ENCODE peak calls at places on chromosomes 7 and 10, in seven cellular contexts. Q, X, U, L, W, T and C are unnamed samples.

GRCh38 chr7:88546808-88547207 is 212.7 kb upstream of the ZNF804B start:
- DNase-seq in Q (no peak), X (no peak), U (peak), L (peak), W (no peak), T (no peak), C (no peak)

GRCh38 chr10:78899996-78900714 is 168.6 kb upstream of the ZMIZ1 start:
- DNase-seq in Q (no peak), X (peak), U (peak), L (no peak), W (no peak), T (peak), C (no peak)

GRCh38 chr10:104259456-104259855 is 4.8 kb downstream of the GSTO1 start:
- DNase-seq in Q (no peak), X (no peak), U (no peak), L (no peak), W (no peak), T (no peak), C (no peak)

GRCh38 chr10:35910234-35910633 is 268.1 kb upstream of the FZD8 start:
- DNase-seq in Q (no peak), X (no peak), U (peak), L (no peak), W (peak), T (no peak), C (peak)

GRCh38 chr10:66349726-66350125 is 576.1 kb upstream of the LRRTM3 start:
- DNase-seq in Q (no peak), X (no peak), U (no peak), L (no peak), W (no peak), T (no peak), C (no peak)

GRCh38 chr7:106022193-106022821 is 59.2 kb downstream of the CDHR3 start:
- DNase-seq in Q (no peak), X (no peak), U (no peak), L (no peak), W (no peak), T (no peak), C (no peak)

GRCh38 chr7:17944720-17945119 is 4.4 kb upstream of the SNX13 start:
- DNase-seq in Q (no peak), X (no peak), U (no peak), L (no peak), W (no peak), T (no peak), C (no peak)

GRCh38 chr7:13262929-13263530 is 575.6 kb downstream of the ARL4A start:
- DNase-seq in Q (no peak), X (no peak), U (peak), L (no peak), W (peak), T (no peak), C (no peak)

GRCh38 chr7:132410385-132410784 is 165.9 kb downstream of the PLXNA4 start:
- DNase-seq in Q (no peak), X (peak), U (peak), L (no peak), W (no peak), T (no peak), C (no peak)

GRCh38 chr7:3089493-3089892 is 45.8 kb upstream of the CARD11 start:
- DNase-seq in Q (no peak), X (no peak), U (peak), L (no peak), W (no peak), T (no peak), C (no peak)

GRCh38 chr10:81873932-81874816 is 820 bp upstream of the NRG3 start:
- DNase-seq in Q (peak), X (no peak), U (peak), L (no peak), W (peak), T (no peak), C (no peak)

GRCh38 chr10:131206136-131206995 is 105.2 kb downstream of the TCERG1L start:
- DNase-seq in Q (peak), X (peak), U (no peak), L (no peak), W (no peak), T (peak), C (no peak)

GRCh38 chr7:83305027-83305426 is 142.3 kb upstream of the PCLO start:
- DNase-seq in Q (no peak), X (no peak), U (no peak), L (no peak), W (peak), T (no peak), C (no peak)

GRCh38 chr10:71014021-71014782 is 125.8 kb upstream of the PCBD1 start:
- DNase-seq in Q (no peak), X (no peak), U (no peak), L (no peak), W (no peak), T (no peak), C (no peak)

GRCh38 chr10:6542999-6543430 is 37.1 kb downstream of the PRKCQ start:
- DNase-seq in Q (no peak), X (no peak), U (no peak), L (no peak), W (no peak), T (no peak), C (no peak)

GRCh38 chr7:157772486-157773130 is 435.8 kb downstream of the DNAJB6 start:
- DNase-seq in Q (no peak), X (no peak), U (no peak), L (no peak), W (no peak), T (no peak), C (no peak)

GRCh38 chr10:89440262-89440661 is 25.9 kb downstream of the IFIT5 start:
- DNase-seq in Q (peak), X (no peak), U (peak), L (no peak), W (no peak), T (no peak), C (no peak)

GRCh38 chr10:113854757-113855626 is 531 bp downstream of the NHLRC2 start:
- DNase-seq in Q (peak), X (peak), U (peak), L (peak), W (peak), T (peak), C (no peak)

GRCh38 chr7:44750921-44751571 is 2.4 kb downstream of the ZMIZ2 start:
- DNase-seq in Q (no peak), X (no peak), U (no peak), L (no peak), W (peak), T (no peak), C (peak)

GRCh38 chr10:71776528-71776927 is 3.2 kb upstream of the VSIR start:
- DNase-seq in Q (no peak), X (no peak), U (no peak), L (no peak), W (no peak), T (no peak), C (no peak)

GRCh38 chr10:119031496-119032059 is 2.1 kb downstream of the NANOS1 start:
- DNase-seq in Q (no peak), X (no peak), U (no peak), L (no peak), W (peak), T (no peak), C (no peak)

GRCh38 chr10:50286517-50286916 is 35.2 kb upstream of the ASAH2 start:
- DNase-seq in Q (no peak), X (no peak), U (peak), L (no peak), W (peak), T (no peak), C (no peak)

GRCh38 chr7:93011351-93012294 is 106.2 kb downstream of the SAMD9 start:
- DNase-seq in Q (no peak), X (no peak), U (peak), L (no peak), W (peak), T (no peak), C (peak)

GRCh38 chr7:106056513-106057203 is 55.5 kb downstream of the SYPL1 start:
- DNase-seq in Q (peak), X (peak), U (peak), L (peak), W (peak), T (peak), C (no peak)

GRCh38 chr7:43490016-43490415 is 92.9 kb upstream of the STK17A start:
- DNase-seq in Q (no peak), X (no peak), U (no peak), L (no peak), W (no peak), T (no peak), C (no peak)

GRCh38 chr7:43491123-43491522 is 91.8 kb upstream of the STK17A start:
- DNase-seq in Q (no peak), X (no peak), U (no peak), L (no peak), W (no peak), T (no peak), C (no peak)

GRCh38 chr7:43491984-43492383 is 90.9 kb upstream of the STK17A start:
- DNase-seq in Q (no peak), X (no peak), U (peak), L (no peak), W (peak), T (no peak), C (peak)

GRCh38 chr7:43487731-43488073 is 95.2 kb upstream of the STK17A start:
- DNase-seq in Q (no peak), X (no peak), U (no peak), L (no peak), W (no peak), T (no peak), C (no peak)

DNA sequence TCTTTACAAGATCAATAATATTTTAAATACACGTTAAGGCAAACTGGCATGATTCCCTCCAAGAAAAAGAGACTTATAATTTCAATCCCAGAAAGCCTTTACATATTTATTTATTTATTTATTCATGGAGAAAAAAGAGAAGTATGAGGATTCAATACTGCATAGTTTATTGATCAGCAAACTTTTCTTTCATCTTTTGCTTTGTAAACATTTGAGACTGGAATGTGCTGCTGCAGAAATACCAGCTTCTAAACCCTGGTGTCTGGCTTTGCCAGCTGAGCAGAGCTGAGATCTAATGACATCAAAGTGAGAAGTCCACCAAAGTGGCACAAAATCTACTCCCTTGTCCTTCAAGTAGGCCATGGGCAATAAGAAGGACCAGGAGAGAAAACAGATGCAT is 93.7 kb upstream of the STK17A start:
- DNase-seq in Q (no peak), X (no peak), U (no peak), L (no peak), W (no peak), T (no peak), C (no peak)
- H3K4me3 ChIP-seq in Q (no peak), X (no peak), U (no peak), L (no peak), W (no peak), T (no peak), C (no peak)

DNA sequence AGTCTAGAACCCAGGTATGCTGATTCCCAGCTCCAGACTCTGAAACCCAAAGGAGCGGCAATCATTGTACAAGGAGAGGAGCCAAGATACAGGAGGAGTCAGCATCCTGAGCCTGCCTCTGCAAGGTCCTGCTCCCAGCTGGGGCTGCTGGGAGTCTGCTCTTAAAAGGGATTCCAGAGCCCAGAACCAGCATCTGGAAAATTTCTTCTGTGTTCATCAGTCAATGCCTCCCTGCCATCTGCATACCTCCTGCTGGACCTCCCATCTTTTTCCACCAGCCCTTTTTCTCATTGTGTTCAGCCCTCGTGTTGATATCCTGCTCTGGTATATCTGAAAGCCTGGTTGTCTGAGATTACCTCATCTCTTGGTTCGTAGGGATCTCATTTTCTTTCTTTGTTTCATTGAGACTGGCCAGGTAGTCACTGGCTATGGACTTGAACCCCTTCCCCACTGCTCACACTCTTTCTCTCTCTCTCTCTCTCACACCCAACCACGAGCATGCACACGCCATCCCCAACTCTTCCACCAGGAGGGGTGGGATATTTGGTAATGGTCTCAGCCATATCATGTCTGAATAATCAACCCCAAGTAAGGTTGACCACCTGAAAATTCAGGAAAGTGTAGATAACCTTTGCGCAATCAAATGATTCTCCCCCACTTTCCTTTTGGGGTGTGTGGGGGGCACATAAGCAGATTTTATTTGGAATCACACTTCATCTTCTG is 608.8 kb downstream of the LRMDA start:
- DNase-seq in Q (no peak), X (no peak), U (no peak), L (no peak), W (no peak), T (no peak), C (no peak)
- TF ChIP-seq CTCF in Q (no peak), X (no peak), U (peak), L (no peak), W (peak), T (no peak), C (peak)

DNA sequence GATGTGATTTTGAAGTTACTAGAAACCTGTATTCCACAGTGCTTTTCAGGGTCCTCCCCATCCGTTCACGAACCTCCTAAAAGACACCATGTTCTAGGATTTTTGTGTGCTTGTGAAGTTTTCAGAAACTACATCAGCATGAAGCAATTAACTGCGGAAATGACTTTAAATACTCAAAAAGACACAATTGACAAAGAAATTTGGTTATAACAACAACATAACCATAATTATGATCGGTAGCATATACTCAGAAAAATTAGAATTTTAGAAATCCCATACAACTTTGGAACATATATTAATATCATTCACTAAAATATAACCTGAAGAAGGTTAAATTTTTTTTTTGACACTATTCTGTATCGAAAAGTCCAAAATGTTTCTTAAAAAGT is 43.8 kb upstream of the FAM20C start:
- DNase-seq in Q (no peak), X (no peak), U (no peak), L (no peak), W (no peak), T (no peak), C (no peak)
- H3K4me3 ChIP-seq in Q (peak), X (peak), U (peak), L (peak), W (peak), T (peak), C (peak)

GRCh38 chr7:159042639-159043101 is 102.0 kb downstream of the VIPR2 start:
- DNase-seq in Q (no peak), X (peak), U (no peak), L (no peak), W (no peak), T (no peak), C (no peak)

GRCh38 chr7:159048656-159049055 is 96.0 kb downstream of the VIPR2 start:
- DNase-seq in Q (no peak), X (peak), U (no peak), L (peak), W (no peak), T (no peak), C (no peak)

GRCh38 chr7:159047536-159047935 is 97.1 kb downstream of the VIPR2 start:
- DNase-seq in Q (no peak), X (no peak), U (no peak), L (no peak), W (no peak), T (no peak), C (no peak)

GRCh38 chr7:159046300-159046699 is 98.4 kb downstream of the VIPR2 start:
- DNase-seq in Q (no peak), X (peak), U (no peak), L (no peak), W (no peak), T (no peak), C (no peak)

DNA sequence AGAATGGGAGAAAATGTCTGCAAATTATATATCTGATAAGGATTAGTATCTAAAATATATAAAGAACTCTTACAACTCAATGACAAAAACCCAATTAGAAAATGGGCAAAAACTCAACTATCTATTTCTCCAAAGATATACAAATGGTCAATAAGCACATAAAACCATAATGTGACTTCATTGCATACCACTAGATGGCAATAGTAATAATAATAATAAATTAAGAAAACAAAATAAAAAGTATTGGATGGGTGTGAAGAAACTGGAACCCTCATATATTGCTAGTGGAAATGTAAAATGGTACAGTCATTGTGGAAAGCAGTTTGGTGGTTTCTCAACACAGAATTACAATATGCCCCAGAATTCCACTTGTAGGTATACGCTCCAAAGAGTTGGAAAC is 98.8 kb downstream of the VIPR2 start:
- DNase-seq in Q (no peak), X (no peak), U (no peak), L (no peak), W (no peak), T (no peak), C (no peak)
- TF ChIP-seq CTCF in Q (no peak), X (no peak), U (no peak), L (no peak), W (no peak), T (no peak), C (no peak)

GRCh38 chr7:76247938-76248337 is 46.2 kb downstream of the SRRM3 start:
- DNase-seq in Q (no peak), X (no peak), U (no peak), L (no peak), W (no peak), T (no peak), C (no peak)
- H3K4me3 ChIP-seq in Q (no peak), X (no peak), U (no peak), L (no peak), W (no peak), T (no peak), C (no peak)

DNA sequence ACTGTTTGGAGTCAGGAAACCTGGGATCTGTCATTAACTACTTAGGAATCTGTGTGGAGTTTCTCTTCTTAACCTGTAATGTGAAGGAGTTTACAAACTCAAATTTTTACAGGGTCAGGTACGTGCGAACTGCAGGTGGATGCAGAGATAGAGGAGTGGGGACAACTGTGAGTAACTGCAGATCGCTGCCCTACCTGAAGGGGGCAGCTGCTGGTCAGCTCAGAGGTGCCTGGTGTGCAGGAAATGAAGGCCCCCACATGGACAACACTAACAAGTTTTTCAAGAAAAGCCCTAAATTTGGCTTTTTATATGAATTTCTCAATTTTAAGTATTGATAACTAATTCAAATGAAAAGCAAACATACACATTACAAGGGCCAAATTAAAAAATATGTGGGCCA is 380.0 kb downstream of the REEP3 start:
- DNase-seq in Q (no peak), X (no peak), U (no peak), L (no peak), W (no peak), T (no peak), C (no peak)
- TF ChIP-seq CTCF in Q (no peak), X (no peak), U (peak), L (no peak), W (peak), T (no peak), C (peak)

GRCh38 chr7:115113131-115113530 is 191.2 kb downstream of the MDFIC start:
- DNase-seq in Q (no peak), X (no peak), U (no peak), L (no peak), W (no peak), T (no peak), C (no peak)
- H3K4me3 ChIP-seq in Q (no peak), X (no peak), U (no peak), L (no peak), W (no peak), T (no peak), C (no peak)

DNA sequence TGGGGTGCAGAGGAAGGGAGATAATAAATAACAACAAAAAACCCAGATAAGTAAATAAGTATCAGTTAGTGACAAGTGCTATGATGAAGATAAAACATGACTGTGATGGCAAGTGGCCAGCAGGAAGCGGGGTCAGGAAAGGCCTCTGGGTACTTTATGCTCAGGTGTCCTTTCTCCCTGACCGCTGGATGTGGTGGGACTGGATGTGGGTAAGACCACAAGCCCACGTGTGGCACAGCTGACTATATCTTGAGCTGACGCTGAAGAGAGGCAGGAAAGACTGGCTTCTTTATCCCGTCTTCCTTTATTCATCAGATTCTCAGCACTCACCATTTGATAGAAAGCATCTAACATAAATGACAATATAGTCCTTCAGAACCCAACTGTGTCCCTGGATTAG is 87.8 kb downstream of the CREB5 start:
- DNase-seq in Q (no peak), X (no peak), U (no peak), L (no peak), W (no peak), T (no peak), C (no peak)
- TF ChIP-seq CTCF in Q (no peak), X (no peak), U (no peak), L (no peak), W (no peak), T (no peak), C (no peak)